ENCODE peak calls at places on chromosomes 5 and 9, in five cellular contexts. Z, V, S, P and E are unnamed samples.

GRCh38 chr5:94693043-94693822 is 74.8 kb downstream of the SLF1 start:
- DNase-seq in Z (no peak), V (peak; percentile 92), S (peak; percentile 90), P (peak; percentile 38), E (peak; percentile 92)

GRCh38 chr9:69254223-69254622 is 70.8 kb upstream of the ENTREP1 start:
- DNase-seq in Z (no peak), V (no peak), S (no peak), P (no peak), E (no peak)

GRCh38 chr9:12702160-12702758 is 9.1 kb downstream of the TYRP1 start:
- DNase-seq in Z (peak; percentile 41), V (peak; percentile 70), S (peak; percentile 72), P (no peak), E (no peak)

GRCh38 chr5:9621379-9621903 is 8.7 kb downstream of the TAS2R1 start:
- DNase-seq in Z (no peak), V (no peak), S (peak; percentile 69), P (no peak), E (no peak)

GRCh38 chr5:99544326-99544725 is 615.5 kb upstream of the CHD1 start:
- DNase-seq in Z (peak; percentile 79), V (no peak), S (peak; percentile 13), P (no peak), E (no peak)

GRCh38 chr9:81849631-81850259 is 78.5 kb upstream of the SPATA31D4 start:
- DNase-seq in Z (no peak), V (peak; percentile 48), S (peak; percentile 89), P (no peak), E (no peak)

GRCh38 chr5:61563401-61563800 is 231.3 kb downstream of the ZSWIM6 start:
- DNase-seq in Z (no peak), V (peak; percentile 31), S (peak; percentile 86), P (no peak), E (no peak)

GRCh38 chr5:75668988-75669760 is 48.1 kb downstream of the POC5 start:
- DNase-seq in Z (peak; percentile 38), V (peak; percentile 43), S (peak; percentile 68), P (peak; percentile 80), E (no peak)

GRCh38 chr5:1744393-1745189 is 55.0 kb downstream of the MRPL36 start:
- DNase-seq in Z (no peak), V (no peak), S (no peak), P (no peak), E (no peak)

GRCh38 chr9:115456515-115456914 is 338.6 kb upstream of the TNC start:
- DNase-seq in Z (no peak), V (no peak), S (no peak), P (no peak), E (no peak)

GRCh38 chr9:13758876-13759275 is 479.4 kb upstream of the MPDZ start:
- DNase-seq in Z (no peak), V (peak; percentile 8), S (no peak), P (no peak), E (no peak)

GRCh38 chr9:16482764-16483163 is 387.7 kb downstream of the BNC2 start:
- DNase-seq in Z (no peak), V (no peak), S (peak; percentile 32), P (no peak), E (no peak)

GRCh38 chr9:136012651-136013050 is 51.5 kb upstream of the UBAC1 start:
- DNase-seq in Z (no peak), V (no peak), S (no peak), P (no peak), E (no peak)